ENCODE peak calls at places on chromosomes 4 and X, in eight cellular contexts. W, O, V, D, L, U, A and M are unnamed samples. For H3K36me3, the result is how much of the 10 kb centered on the place peaks cover.

GRCh38 chrX:129980043-129980442 is 2.4 kb upstream of the BCORL1 start:
- DNase-seq in U (peak), O (no peak), V (peak), L (peak), D (peak), W (peak), A (no peak), M (no peak)

GRCh38 chrX:46912098-46912672 is at the start of gene JADE3:
- DNase-seq in V (peak), A (peak), W (peak), U (peak), D (peak), L (peak), O (no peak), M (peak)

GRCh38 chr4:69058410-69059059 is 37.7 kb upstream of the UGT2B7 start:
- DNase-seq in O (no peak), A (no peak), W (no peak), D (no peak), V (no peak), U (no peak), L (no peak), M (no peak)

GRCh38 chr4:182764137-182764536 is 153.0 kb downstream of the DCTD start:
- DNase-seq in V (no peak), D (no peak), U (no peak), L (no peak), W (no peak), A (no peak), O (no peak), M (no peak)

GRCh38 chr4:8728536-8729407 is 136.2 kb downstream of the CPZ start:
- DNase-seq in W (peak), O (no peak), L (no peak), U (peak), A (no peak), V (no peak), D (no peak), M (no peak)

GRCh38 chr4:143586080-143586479 is 72.6 kb downstream of the SMARCA5 start:
- DNase-seq in U (no peak), L (no peak), O (no peak), D (no peak), A (no peak), W (no peak), V (no peak), M (no peak)

GRCh38 chr4:31065086-31065485 is 344.9 kb downstream of the PCDH7 start:
- DNase-seq in W (no peak), D (no peak), V (no peak), U (no peak), L (no peak), A (no peak), O (no peak), M (no peak)

GRCh38 chr4:96675420-96675819 is 835.5 kb downstream of the PDHA2 start:
- DNase-seq in V (no peak), O (no peak), L (no peak), D (no peak), A (no peak), U (no peak), W (no peak), M (no peak)

GRCh38 chr4:92265798-92266197 is 38.0 kb upstream of the GRID2 start:
- DNase-seq in V (no peak), U (no peak), A (no peak), W (no peak), O (no peak), L (no peak), D (no peak), M (no peak)

GRCh38 chr4:185738851-185739250 is 73.1 kb downstream of the SORBS2 start:
- DNase-seq in U (no peak), D (no peak), L (no peak), V (no peak), O (no peak), A (no peak), W (no peak), M (no peak)

GRCh38 chrX:113980953-113981352 is 602.9 kb upstream of the HTR2C start:
- DNase-seq in O (no peak), D (no peak), A (no peak), V (no peak), L (no peak), W (no peak), U (no peak), M (no peak)

GRCh38 chr4:57425610-57426009 is 315.4 kb upstream of the IGFBP7 start:
- DNase-seq in U (no peak), V (no peak), D (no peak), O (no peak), A (no peak), W (no peak), L (no peak), M (no peak)

GRCh38 chr4:57426779-57427395 is 316.7 kb upstream of the IGFBP7 start:
- DNase-seq in O (no peak), A (no peak), W (peak), U (peak), D (peak), V (peak), L (peak), M (peak)

GRCh38 chr4:57435300-57435699 is 325.1 kb upstream of the IGFBP7 start:
- DNase-seq in U (no peak), L (no peak), V (no peak), A (no peak), O (no peak), D (no peak), W (no peak), M (no peak)

GRCh38 chr4:57430706-57431105 is 320.5 kb upstream of the IGFBP7 start:
- DNase-seq in L (no peak), D (no peak), V (no peak), A (no peak), W (no peak), U (no peak), O (no peak), M (no peak)
- TF ChIP-seq CTCF in L (no peak), D (no peak), V (no peak), A (no peak), W (no peak), U (no peak), O (no peak), M (no peak)

GRCh38 chr4:113579360-113579759 is 182.2 kb downstream of the CAMK2D start:
- DNase-seq in A (no peak), O (no peak), D (no peak), W (no peak), U (no peak), V (no peak), L (no peak), M (no peak)

GRCh38 chr4:113576947-113577678 is 184.4 kb downstream of the CAMK2D start:
- DNase-seq in O (no peak), W (no peak), L (no peak), V (no peak), D (no peak), U (no peak), A (no peak), M (no peak)

GRCh38 chr4:113575391-113575790 is 186.1 kb downstream of the CAMK2D start:
- DNase-seq in V (no peak), A (no peak), O (no peak), W (no peak), U (no peak), D (no peak), L (no peak), M (no peak)

GRCh38 chr4:113572620-113573019 is 188.9 kb downstream of the CAMK2D start:
- DNase-seq in A (no peak), V (no peak), D (no peak), U (no peak), L (no peak), O (no peak), W (no peak), M (no peak)

GRCh38 chr4:113574636-113575103 is 186.9 kb downstream of the CAMK2D start:
- DNase-seq in V (no peak), L (no peak), W (no peak), U (no peak), D (no peak), A (no peak), O (no peak), M (no peak)
- H3K27ac ChIP-seq in V (no peak), L (peak), W (peak), U (peak), D (peak), A (no peak), O (no peak), M (no peak)

DNA sequence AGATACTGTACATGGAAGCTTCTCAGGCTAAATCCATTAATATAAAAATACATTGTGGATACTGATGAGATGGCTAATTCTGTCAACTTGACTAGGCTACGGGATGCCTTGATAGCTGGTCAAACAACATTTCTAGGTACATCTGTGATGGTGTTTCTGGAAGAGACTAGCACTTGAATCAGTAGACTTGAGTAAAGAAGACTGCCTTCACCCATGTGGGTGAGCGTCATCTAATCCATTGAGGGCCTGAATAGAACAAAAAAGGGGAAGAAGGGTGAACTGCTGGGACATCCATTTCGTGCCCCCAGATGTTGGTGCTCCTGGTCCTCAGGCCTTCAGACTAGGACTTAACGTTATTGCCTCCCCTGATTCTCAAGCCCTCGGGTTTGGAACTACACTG is 3.7 kb upstream of the SRP72 start:
- DNase-seq in O (no peak), L (no peak), W (no peak), V (no peak), D (no peak), U (no peak), A (no peak), M (no peak)
- H3K36me3 ChIP-seq in O (under half), L (under half), W (under half), V (under half), D (under half), U (under half), A (under half), M (under half)

DNA sequence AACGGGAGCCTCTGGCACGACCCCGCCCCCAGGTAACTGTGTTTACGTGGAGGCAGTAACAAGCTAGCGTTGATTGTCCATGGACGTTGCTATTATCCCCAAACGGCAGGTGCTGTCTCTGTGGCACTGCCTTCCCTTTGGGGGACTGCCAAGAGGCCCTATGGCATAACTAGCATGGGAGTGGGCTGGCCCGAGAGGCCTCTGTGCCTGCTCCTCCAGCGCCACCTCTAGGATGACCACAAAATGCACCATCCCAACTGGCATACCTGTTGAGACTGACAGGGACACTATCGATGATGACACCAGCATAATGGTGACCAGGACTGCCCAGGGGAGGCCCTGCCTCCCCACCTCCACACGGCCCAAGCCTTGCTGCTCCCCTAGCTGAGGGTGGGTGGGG is 1.5 kb downstream of the SRPK3 start:
- DNase-seq in W (no peak), D (no peak), A (no peak), V (no peak), U (no peak), L (no peak), O (no peak), M (no peak)
- TF ChIP-seq CTCF in W (no peak), D (no peak), A (no peak), V (peak), U (no peak), L (no peak), O (no peak), M (no peak)

GRCh38 chrX:39226307-39226706 is 425.0 kb downstream of the MID1IP1 start:
- DNase-seq in L (peak), V (no peak), U (peak), A (no peak), O (no peak), W (no peak), D (peak), M (no peak)
- H3K27ac ChIP-seq in L (peak), V (no peak), U (no peak), A (no peak), O (no peak), W (no peak), D (no peak), M (no peak)

GRCh38 chr4:105014242-105015031 is 132.2 kb upstream of the TET2 start:
- DNase-seq in L (no peak), V (no peak), U (no peak), D (no peak), O (no peak), W (no peak), A (no peak), M (no peak)

DNA sequence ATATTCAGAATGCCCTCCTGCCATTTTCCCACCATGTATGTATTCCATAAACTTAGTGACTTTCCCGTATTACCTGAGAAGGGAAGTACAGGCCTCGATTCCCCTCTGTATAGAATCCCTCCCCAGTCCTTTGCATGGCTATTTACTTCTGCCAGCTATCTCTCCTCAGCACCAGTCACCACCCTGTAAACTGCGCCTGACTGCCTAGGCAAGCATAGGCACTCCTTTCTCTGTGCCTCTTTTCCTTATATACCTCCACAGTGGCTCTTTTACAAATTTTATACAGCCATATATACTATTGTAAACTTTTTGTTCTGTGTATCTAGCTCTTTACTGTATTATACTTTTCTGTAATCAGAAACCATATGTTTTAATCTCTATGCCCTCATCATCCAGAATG is 130.9 kb upstream of the TET2 start:
- DNase-seq in A (no peak), U (no peak), L (no peak), D (no peak), V (no peak), W (no peak), O (no peak), M (no peak)
- H3K36me3 ChIP-seq in A (under half), U (under half), L (under half), D (under half), V (under half), W (under half), O (under half), M (under half)

GRCh38 chr4:147110968-147111367 is 165.3 kb upstream of the TTC29 start:
- DNase-seq in W (no peak), O (no peak), L (no peak), D (no peak), U (no peak), A (no peak), V (no peak), M (no peak)
- TF ChIP-seq CTCF in W (no peak), O (no peak), L (peak), D (no peak), U (no peak), A (peak), V (no peak), M (no peak)

GRCh38 chrX:17040711-17041110 is 94.3 kb downstream of the REPS2 start:
- DNase-seq in O (no peak), D (no peak), W (no peak), L (no peak), U (no peak), A (no peak), V (no peak), M (no peak)

GRCh38 chrX:17036172-17036961 is 89.9 kb downstream of the REPS2 start:
- DNase-seq in L (no peak), U (no peak), O (no peak), D (no peak), A (no peak), V (no peak), W (no peak), M (no peak)

GRCh38 chrX:17039826-17040225 is 93.4 kb downstream of the REPS2 start:
- DNase-seq in U (no peak), A (peak), V (no peak), L (no peak), D (no peak), O (no peak), W (no peak), M (no peak)

GRCh38 chrX:17038681-17039161 is 92.3 kb downstream of the REPS2 start:
- DNase-seq in L (peak), A (no peak), V (no peak), O (no peak), D (peak), W (no peak), U (peak), M (no peak)

DNA sequence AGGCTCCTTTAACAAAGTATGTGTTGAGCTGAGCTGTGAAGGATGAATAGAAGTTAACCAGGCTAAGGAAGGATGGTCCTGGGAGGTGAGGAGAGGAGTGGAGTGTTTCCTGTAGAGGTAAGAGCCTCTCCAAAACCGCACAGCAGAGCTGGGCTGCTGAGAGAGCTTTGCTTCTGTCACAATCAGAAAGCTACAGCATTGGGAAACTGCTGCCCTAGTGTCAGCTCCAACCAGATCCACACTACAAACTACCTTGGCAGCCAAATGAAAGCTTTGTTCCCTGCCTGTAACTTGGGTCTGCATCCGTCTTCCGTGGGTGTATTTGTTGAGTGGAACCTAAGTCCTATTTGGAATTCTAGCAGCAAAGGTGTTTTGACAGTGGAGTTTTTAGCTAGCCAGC is 91.8 kb downstream of the REPS2 start:
- DNase-seq in U (no peak), L (no peak), D (peak), V (no peak), W (no peak), O (no peak), A (no peak), M (peak)
- H3K27ac ChIP-seq in U (peak), L (peak), D (no peak), V (no peak), W (no peak), O (no peak), A (no peak), M (no peak)

DNA sequence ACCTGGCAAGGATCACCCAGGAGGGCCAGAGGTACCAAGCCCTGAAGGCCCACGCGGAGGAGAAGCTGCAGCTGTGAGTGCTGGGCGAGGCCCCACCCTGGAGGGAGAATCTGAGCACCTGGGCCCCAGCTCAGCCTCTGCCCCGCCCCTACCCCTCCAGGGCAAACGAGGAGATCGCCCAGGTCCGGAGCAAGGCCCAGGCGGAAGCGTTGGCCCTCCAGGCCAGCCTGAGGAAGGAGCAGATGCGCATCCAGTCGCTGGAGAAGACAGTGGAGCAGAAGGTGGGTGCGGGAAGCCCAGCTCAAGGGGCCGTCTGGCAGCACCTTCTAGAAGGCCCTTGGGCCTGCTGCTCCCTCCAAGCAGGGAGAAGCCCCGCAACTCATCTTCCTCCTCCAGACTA is 23.2 kb downstream of the TACC3 start:
- DNase-seq in L (no peak), V (no peak), W (no peak), A (no peak), O (no peak), D (no peak), U (no peak), M (no peak)
- H3K36me3 ChIP-seq in L (under half), V (half or more), W (under half), A (under half), O (under half), D (under half), U (under half), M (under half)